ENCODE peak calls at places on chromosomes 16 and 17, in seven cellular contexts. One of them, this sample, is unnamed.
A peak's percentile ranks its signal among the peaks of the same experiment; 100 is the strongest.

GRCh38 chr16:84617068-84617630 is 729 bp downstream of the COTL1 start:
- DNase-seq in psoas muscle: no peak
- DNase-seq in naive thymus-derived CD4-positive, alpha-beta T cell: peak; percentile 43
- DNase-seq in CD8-positive, alpha-beta memory T cell: peak; percentile 65
- DNase-seq in fibroblast of lung: no peak
- DNase-seq in SK-N-SH: peak; percentile 65
- DNase-seq in endodermal cell: peak; percentile 80
- DNase-seq in this sample: no peak

GRCh38 chr17:34321981-34322380 is 2.7 kb downstream of the CCL8 start:
- DNase-seq in endodermal cell: no peak
- DNase-seq in naive thymus-derived CD4-positive, alpha-beta T cell: no peak
- DNase-seq in psoas muscle: no peak
- DNase-seq in CD8-positive, alpha-beta memory T cell: no peak
- DNase-seq in fibroblast of lung: no peak
- DNase-seq in SK-N-SH: no peak
- DNase-seq in this sample: no peak

GRCh38 chr16:30986129-30986991 is 1.4 kb downstream of the HSD3B7 start:
- DNase-seq in CD8-positive, alpha-beta memory T cell: no peak
- DNase-seq in psoas muscle: no peak
- DNase-seq in naive thymus-derived CD4-positive, alpha-beta T cell: no peak
- DNase-seq in SK-N-SH: no peak
- DNase-seq in fibroblast of lung: no peak
- DNase-seq in endodermal cell: no peak
- DNase-seq in this sample: no peak

GRCh38 chr17:16456770-16457316 is 35.1 kb downstream of the LRRC75A start:
- DNase-seq in fibroblast of lung: no peak
- DNase-seq in endodermal cell: peak; percentile 78
- DNase-seq in psoas muscle: no peak
- DNase-seq in SK-N-SH: peak; percentile 66
- DNase-seq in CD8-positive, alpha-beta memory T cell: no peak
- DNase-seq in naive thymus-derived CD4-positive, alpha-beta T cell: no peak
- DNase-seq in this sample: no peak

GRCh38 chr16:7161886-7162285 is 170.8 kb upstream of the RBFOX1 start:
- DNase-seq in fibroblast of lung: no peak
- DNase-seq in CD8-positive, alpha-beta memory T cell: no peak
- DNase-seq in SK-N-SH: no peak
- DNase-seq in endodermal cell: no peak
- DNase-seq in psoas muscle: no peak
- DNase-seq in naive thymus-derived CD4-positive, alpha-beta T cell: no peak
- DNase-seq in this sample: no peak

GRCh38 chr16:2841606-2842339 is 11.7 kb downstream of the ZG16B start:
- DNase-seq in fibroblast of lung: no peak
- DNase-seq in naive thymus-derived CD4-positive, alpha-beta T cell: no peak
- DNase-seq in psoas muscle: peak; percentile 44
- DNase-seq in CD8-positive, alpha-beta memory T cell: no peak
- DNase-seq in endodermal cell: no peak
- DNase-seq in SK-N-SH: no peak
- DNase-seq in this sample: no peak

GRCh38 chr17:36921131-36921851 is 16.0 kb upstream of the LHX1 start:
- DNase-seq in psoas muscle: no peak
- DNase-seq in endodermal cell: peak; percentile 89
- DNase-seq in naive thymus-derived CD4-positive, alpha-beta T cell: no peak
- DNase-seq in SK-N-SH: no peak
- DNase-seq in fibroblast of lung: peak; percentile 82
- DNase-seq in CD8-positive, alpha-beta memory T cell: no peak
- DNase-seq in this sample: no peak

GRCh38 chr17:35119370-35120185 is at the start of gene RAD51D:
- DNase-seq in endodermal cell: peak; percentile 98
- DNase-seq in fibroblast of lung: peak; percentile 57
- DNase-seq in naive thymus-derived CD4-positive, alpha-beta T cell: peak; percentile 84
- DNase-seq in psoas muscle: peak; percentile 87
- DNase-seq in CD8-positive, alpha-beta memory T cell: peak; percentile 81
- DNase-seq in SK-N-SH: peak; percentile 95
- DNase-seq in this sample: peak; percentile 60

GRCh38 chr16:4465977-4466779 is 8.2 kb downstream of the NMRAL1 start:
- DNase-seq in SK-N-SH: no peak
- DNase-seq in naive thymus-derived CD4-positive, alpha-beta T cell: no peak
- DNase-seq in endodermal cell: no peak
- DNase-seq in CD8-positive, alpha-beta memory T cell: peak; percentile 88
- DNase-seq in psoas muscle: no peak
- DNase-seq in fibroblast of lung: no peak
- DNase-seq in this sample: no peak

GRCh38 chr17:81325057-81325973 is 30.2 kb upstream of the SLC38A10 start:
- DNase-seq in naive thymus-derived CD4-positive, alpha-beta T cell: no peak
- DNase-seq in fibroblast of lung: no peak
- DNase-seq in SK-N-SH: no peak
- DNase-seq in psoas muscle: no peak
- DNase-seq in endodermal cell: no peak
- DNase-seq in CD8-positive, alpha-beta memory T cell: no peak
- DNase-seq in this sample: no peak

GRCh38 chr16:69941251-69942098 is 9.7 kb upstream of the CLEC18A start:
- DNase-seq in CD8-positive, alpha-beta memory T cell: no peak
- DNase-seq in naive thymus-derived CD4-positive, alpha-beta T cell: no peak
- DNase-seq in fibroblast of lung: no peak
- DNase-seq in endodermal cell: no peak
- DNase-seq in psoas muscle: peak; percentile 54
- DNase-seq in SK-N-SH: no peak
- DNase-seq in this sample: no peak

GRCh38 chr16:19785512-19786130 is 67.5 kb downstream of the IQCK start:
- DNase-seq in psoas muscle: no peak
- DNase-seq in naive thymus-derived CD4-positive, alpha-beta T cell: no peak
- DNase-seq in CD8-positive, alpha-beta memory T cell: no peak
- DNase-seq in fibroblast of lung: peak; percentile 25
- DNase-seq in SK-N-SH: no peak
- DNase-seq in endodermal cell: no peak
- DNase-seq in this sample: no peak

GRCh38 chr17:34892864-34893263 is 68.4 kb downstream of the CCT6B start:
- DNase-seq in CD8-positive, alpha-beta memory T cell: no peak
- DNase-seq in fibroblast of lung: no peak
- DNase-seq in endodermal cell: peak; percentile 91
- DNase-seq in psoas muscle: no peak
- DNase-seq in SK-N-SH: peak; percentile 86
- DNase-seq in naive thymus-derived CD4-positive, alpha-beta T cell: no peak
- DNase-seq in this sample: no peak

GRCh38 chr16:359871-360697 is 7.6 kb upstream of the AXIN1 start:
- DNase-seq in naive thymus-derived CD4-positive, alpha-beta T cell: no peak
- DNase-seq in fibroblast of lung: no peak
- DNase-seq in CD8-positive, alpha-beta memory T cell: no peak
- DNase-seq in endodermal cell: no peak
- DNase-seq in psoas muscle: no peak
- DNase-seq in SK-N-SH: no peak
- DNase-seq in this sample: no peak

GRCh38 chr16:71387045-71387871 is 28.7 kb downstream of the CALB2 start:
- DNase-seq in endodermal cell: peak; percentile 72
- DNase-seq in psoas muscle: no peak
- DNase-seq in CD8-positive, alpha-beta memory T cell: no peak
- DNase-seq in naive thymus-derived CD4-positive, alpha-beta T cell: no peak
- DNase-seq in SK-N-SH: no peak
- DNase-seq in fibroblast of lung: no peak
- DNase-seq in this sample: no peak

GRCh38 chr16:554640-555413 is 5.4 kb upstream of the PRR35 start:
- DNase-seq in psoas muscle: no peak
- DNase-seq in SK-N-SH: no peak
- DNase-seq in fibroblast of lung: peak; percentile 74
- DNase-seq in CD8-positive, alpha-beta memory T cell: no peak
- DNase-seq in naive thymus-derived CD4-positive, alpha-beta T cell: no peak
- DNase-seq in endodermal cell: no peak
- DNase-seq in this sample: no peak

GRCh38 chr16:79062336-79062735 is 538.2 kb downstream of the MAF start:
- DNase-seq in SK-N-SH: no peak
- DNase-seq in endodermal cell: peak; percentile 57
- DNase-seq in psoas muscle: no peak
- DNase-seq in naive thymus-derived CD4-positive, alpha-beta T cell: no peak
- DNase-seq in fibroblast of lung: no peak
- DNase-seq in CD8-positive, alpha-beta memory T cell: no peak
- DNase-seq in this sample: no peak

GRCh38 chr17:15480209-15480608 is 12.8 kb upstream of the CDRT4 start:
- DNase-seq in CD8-positive, alpha-beta memory T cell: no peak
- DNase-seq in SK-N-SH: no peak
- DNase-seq in fibroblast of lung: no peak
- DNase-seq in naive thymus-derived CD4-positive, alpha-beta T cell: no peak
- DNase-seq in psoas muscle: no peak
- DNase-seq in endodermal cell: no peak
- DNase-seq in this sample: no peak

GRCh38 chr17:61442878-61443474 is 9.2 kb upstream of the TBX4 start:
- DNase-seq in CD8-positive, alpha-beta memory T cell: no peak
- DNase-seq in SK-N-SH: peak; percentile 50
- DNase-seq in fibroblast of lung: no peak
- DNase-seq in naive thymus-derived CD4-positive, alpha-beta T cell: no peak
- DNase-seq in endodermal cell: peak; percentile 46
- DNase-seq in psoas muscle: no peak
- DNase-seq in this sample: no peak

GRCh38 chr17:8692916-8693315 is 51.7 kb downstream of the CCDC42 start:
- DNase-seq in CD8-positive, alpha-beta memory T cell: no peak
- DNase-seq in endodermal cell: no peak
- DNase-seq in naive thymus-derived CD4-positive, alpha-beta T cell: no peak
- DNase-seq in fibroblast of lung: no peak
- DNase-seq in psoas muscle: no peak
- DNase-seq in SK-N-SH: no peak
- DNase-seq in this sample: no peak

GRCh38 chr17:8696456-8696855 is 48.2 kb downstream of the CCDC42 start:
- DNase-seq in CD8-positive, alpha-beta memory T cell: no peak
- DNase-seq in endodermal cell: peak; percentile 68
- DNase-seq in SK-N-SH: no peak
- DNase-seq in naive thymus-derived CD4-positive, alpha-beta T cell: no peak
- DNase-seq in psoas muscle: no peak
- DNase-seq in fibroblast of lung: peak; percentile 64
- DNase-seq in this sample: no peak

GRCh38 chr17:8695916-8696415 is 48.7 kb downstream of the CCDC42 start:
- DNase-seq in CD8-positive, alpha-beta memory T cell: no peak
- DNase-seq in fibroblast of lung: peak; percentile 49
- DNase-seq in naive thymus-derived CD4-positive, alpha-beta T cell: no peak
- DNase-seq in SK-N-SH: no peak
- DNase-seq in psoas muscle: no peak
- DNase-seq in endodermal cell: no peak
- DNase-seq in this sample: no peak

GRCh38 chr17:8695241-8695640 is 49.4 kb downstream of the CCDC42 start:
- DNase-seq in SK-N-SH: no peak
- DNase-seq in CD8-positive, alpha-beta memory T cell: no peak
- DNase-seq in naive thymus-derived CD4-positive, alpha-beta T cell: no peak
- DNase-seq in endodermal cell: no peak
- DNase-seq in psoas muscle: no peak
- DNase-seq in fibroblast of lung: peak; percentile 73
- DNase-seq in this sample: no peak

GRCh38 chr17:8693328-8693727 is 51.3 kb downstream of the CCDC42 start:
- DNase-seq in naive thymus-derived CD4-positive, alpha-beta T cell: no peak
- DNase-seq in fibroblast of lung: no peak
- DNase-seq in psoas muscle: no peak
- DNase-seq in SK-N-SH: no peak
- DNase-seq in endodermal cell: peak; percentile 84
- DNase-seq in CD8-positive, alpha-beta memory T cell: no peak
- DNase-seq in this sample: no peak
- H3K27me3 ChIP-seq in naive thymus-derived CD4-positive, alpha-beta T cell: no peaks in the 10 kb centered on the region
- H3K27me3 ChIP-seq in fibroblast of lung: no peaks in the 10 kb centered on the region
- H3K27me3 ChIP-seq in psoas muscle: no peaks in the 10 kb centered on the region
- H3K27me3 ChIP-seq in SK-N-SH: no peaks in the 10 kb centered on the region
- H3K27me3 ChIP-seq in endodermal cell: no peaks in the 10 kb centered on the region
- H3K27me3 ChIP-seq in CD8-positive, alpha-beta memory T cell: peaks cover 3% of the 10 kb centered on the region
- H3K27me3 ChIP-seq in this sample: no peaks in the 10 kb centered on the region

GRCh38 chr17:63445571-63446217 is 412 bp downstream of the CYB561 start:
- DNase-seq in endodermal cell: peak; percentile 96
- DNase-seq in fibroblast of lung: peak; percentile 45
- DNase-seq in SK-N-SH: peak; percentile 94
- DNase-seq in CD8-positive, alpha-beta memory T cell: peak; percentile 82
- DNase-seq in psoas muscle: no peak
- DNase-seq in naive thymus-derived CD4-positive, alpha-beta T cell: peak; percentile 46
- DNase-seq in this sample: no peak

GRCh38 chr17:63446218-63446980 is at the start of gene CYB561:
- DNase-seq in endodermal cell: no peak
- DNase-seq in psoas muscle: peak; percentile 88
- DNase-seq in SK-N-SH: peak; percentile 97
- DNase-seq in fibroblast of lung: peak; percentile 51
- DNase-seq in naive thymus-derived CD4-positive, alpha-beta T cell: peak; percentile 70
- DNase-seq in CD8-positive, alpha-beta memory T cell: peak; percentile 86
- DNase-seq in this sample: no peak

GRCh38 chr17:63448655-63449054 is 2.5 kb upstream of the CYB561 start:
- DNase-seq in SK-N-SH: no peak
- DNase-seq in endodermal cell: no peak
- DNase-seq in naive thymus-derived CD4-positive, alpha-beta T cell: no peak
- DNase-seq in psoas muscle: no peak
- DNase-seq in fibroblast of lung: no peak
- DNase-seq in CD8-positive, alpha-beta memory T cell: no peak
- DNase-seq in this sample: no peak

GRCh38 chr17:63447688-63448005 is 1.5 kb upstream of the CYB561 start:
- DNase-seq in SK-N-SH: peak; percentile 50
- DNase-seq in fibroblast of lung: no peak
- DNase-seq in psoas muscle: no peak
- DNase-seq in CD8-positive, alpha-beta memory T cell: no peak
- DNase-seq in endodermal cell: no peak
- DNase-seq in naive thymus-derived CD4-positive, alpha-beta T cell: no peak
- DNase-seq in this sample: no peak

GRCh38 chr17:63446981-63447687 is 1.0 kb upstream of the CYB561 start:
- DNase-seq in SK-N-SH: peak; percentile 71
- DNase-seq in fibroblast of lung: no peak
- DNase-seq in naive thymus-derived CD4-positive, alpha-beta T cell: peak; percentile 24
- DNase-seq in endodermal cell: peak; percentile 90
- DNase-seq in CD8-positive, alpha-beta memory T cell: peak; percentile 64
- DNase-seq in psoas muscle: no peak
- DNase-seq in this sample: no peak
- H3K4me3 ChIP-seq in SK-N-SH: peak overlapping the region; percentile 56
- H3K4me3 ChIP-seq in fibroblast of lung: no peak overlapping the region
- H3K4me3 ChIP-seq in naive thymus-derived CD4-positive, alpha-beta T cell: peak overlapping the region; percentile 61
- H3K4me3 ChIP-seq in endodermal cell: no peak overlapping the region
- H3K4me3 ChIP-seq in CD8-positive, alpha-beta memory T cell: peak overlapping the region; percentile 65
- H3K4me3 ChIP-seq in psoas muscle: peak overlapping the region; percentile 80
- H3K4me3 ChIP-seq in this sample: peak overlapping the region; percentile 73

DNA sequence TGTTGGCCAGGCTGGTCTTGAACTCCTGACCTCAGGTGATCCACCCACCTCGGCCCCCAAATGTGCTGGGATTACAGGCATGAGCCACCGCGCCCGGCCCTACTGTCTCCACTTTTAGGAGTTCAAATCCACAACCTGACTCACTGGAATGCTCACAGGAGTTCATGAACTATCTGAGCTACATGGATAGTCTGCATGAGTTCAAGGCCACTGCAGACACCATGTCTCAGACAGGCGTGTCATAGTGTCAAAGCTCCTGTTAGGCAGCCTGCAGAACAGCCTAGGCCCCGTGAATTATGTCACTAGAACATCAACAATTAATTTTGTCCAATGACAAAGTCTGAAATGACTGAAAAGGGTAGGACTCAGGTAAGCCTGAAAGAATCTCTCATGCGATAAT is 38.3 kb upstream of the NDRG4 start:
- DNase-seq in endodermal cell: no peak
- DNase-seq in SK-N-SH: no peak
- DNase-seq in CD8-positive, alpha-beta memory T cell: no peak
- DNase-seq in fibroblast of lung: no peak
- DNase-seq in psoas muscle: no peak
- DNase-seq in naive thymus-derived CD4-positive, alpha-beta T cell: no peak
- DNase-seq in this sample: no peak
- H3K27me3 ChIP-seq in endodermal cell: peaks cover 16% of the 10 kb centered on the region
- H3K27me3 ChIP-seq in SK-N-SH: peaks cover 36% of the 10 kb centered on the region
- H3K27me3 ChIP-seq in CD8-positive, alpha-beta memory T cell: peaks cover 23% of the 10 kb centered on the region
- H3K27me3 ChIP-seq in fibroblast of lung: peaks cover 35% of the 10 kb centered on the region
- H3K27me3 ChIP-seq in psoas muscle: no peaks in the 10 kb centered on the region
- H3K27me3 ChIP-seq in naive thymus-derived CD4-positive, alpha-beta T cell: no peaks in the 10 kb centered on the region
- H3K27me3 ChIP-seq in this sample: peaks cover 15% of the 10 kb centered on the region

DNA sequence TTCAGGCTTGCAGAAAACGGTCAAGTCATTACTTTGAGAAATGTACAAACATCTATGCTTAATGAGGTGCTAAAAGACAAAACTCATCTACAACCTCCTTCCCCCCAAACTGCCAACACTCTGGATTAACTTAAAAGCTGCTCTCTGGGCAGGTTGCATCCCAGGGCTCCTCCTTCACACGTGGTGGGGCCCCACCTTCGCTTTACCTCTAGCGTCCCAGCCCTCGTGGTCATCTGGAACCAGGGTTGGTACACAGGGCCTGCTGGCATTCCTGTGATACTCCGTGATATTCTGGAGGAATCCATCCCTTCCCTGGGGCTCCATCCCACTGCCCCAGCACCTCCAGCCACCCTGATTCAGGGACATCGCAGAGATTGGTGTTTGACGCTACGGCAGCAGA is 4.8 kb downstream of the METRNL start:
- DNase-seq in SK-N-SH: no peak
- DNase-seq in fibroblast of lung: no peak
- DNase-seq in naive thymus-derived CD4-positive, alpha-beta T cell: no peak
- DNase-seq in CD8-positive, alpha-beta memory T cell: no peak
- DNase-seq in psoas muscle: no peak
- DNase-seq in endodermal cell: no peak
- DNase-seq in this sample: no peak
- H3K4me3 ChIP-seq in SK-N-SH: peak overlapping the region; percentile 21
- H3K4me3 ChIP-seq in fibroblast of lung: peak overlapping the region; percentile 37
- H3K4me3 ChIP-seq in naive thymus-derived CD4-positive, alpha-beta T cell: peak overlapping the region; percentile 26
- H3K4me3 ChIP-seq in CD8-positive, alpha-beta memory T cell: no peak overlapping the region
- H3K4me3 ChIP-seq in psoas muscle: no peak overlapping the region
- H3K4me3 ChIP-seq in endodermal cell: no peak overlapping the region
- H3K4me3 ChIP-seq in this sample: no peak overlapping the region